ENCODE peak calls at places on chromosomes 5 and 9, in seven cellular contexts. One of them, this sample, is unnamed.
A peak's percentile ranks its signal among the peaks of the same experiment; 100 is the strongest.

GRCh38 chr5:106314221-106314824 is 1356.4 kb downstream of the EFNA5 start:
- DNase-seq in LoVo: peak; percentile 12
- DNase-seq in lower lobe of right lung: no peak
- DNase-seq in NCI-H187: no peak
- DNase-seq in GM06990: no peak
- DNase-seq in activated CD8-positive, alpha-beta memory T cell treated with anti-CD3 and anti-CD28 coated beads for 4 hours: no peak
- DNase-seq in activated T-helper 9 cell treated with anti-CD3 and anti-CD28 coated beads, Interleukin-2, amount 50 U/mL, for 16 hours: no peak
- DNase-seq in this sample: no peak

GRCh38 chr5:122183795-122184185 is 54.4 kb downstream of the ZNF474 start:
- DNase-seq in lower lobe of right lung: no peak
- DNase-seq in NCI-H187: no peak
- DNase-seq in GM06990: no peak
- DNase-seq in activated CD8-positive, alpha-beta memory T cell treated with anti-CD3 and anti-CD28 coated beads for 4 hours: no peak
- DNase-seq in activated T-helper 9 cell treated with anti-CD3 and anti-CD28 coated beads, Interleukin-2, amount 50 U/mL, for 16 hours: no peak
- DNase-seq in LoVo: no peak
- DNase-seq in this sample: no peak

GRCh38 chr5:174751154-174751990 is 27.0 kb downstream of the MSX2 start:
- DNase-seq in activated T-helper 9 cell treated with anti-CD3 and anti-CD28 coated beads, Interleukin-2, amount 50 U/mL, for 16 hours: no peak
- DNase-seq in NCI-H187: peak; percentile 28
- DNase-seq in LoVo: no peak
- DNase-seq in activated CD8-positive, alpha-beta memory T cell treated with anti-CD3 and anti-CD28 coated beads for 4 hours: no peak
- DNase-seq in lower lobe of right lung: no peak
- DNase-seq in GM06990: no peak
- DNase-seq in this sample: no peak

GRCh38 chr5:8954801-8955200 is 591.1 kb downstream of the SEMA5A start:
- DNase-seq in lower lobe of right lung: no peak
- DNase-seq in LoVo: no peak
- DNase-seq in NCI-H187: no peak
- DNase-seq in GM06990: no peak
- DNase-seq in activated T-helper 9 cell treated with anti-CD3 and anti-CD28 coated beads, Interleukin-2, amount 50 U/mL, for 16 hours: no peak
- DNase-seq in activated CD8-positive, alpha-beta memory T cell treated with anti-CD3 and anti-CD28 coated beads for 4 hours: no peak
- DNase-seq in this sample: no peak

GRCh38 chr5:93421987-93422391 is 159.0 kb downstream of the NR2F1-AS1 start:
- DNase-seq in lower lobe of right lung: no peak
- DNase-seq in activated T-helper 9 cell treated with anti-CD3 and anti-CD28 coated beads, Interleukin-2, amount 50 U/mL, for 16 hours: no peak
- DNase-seq in GM06990: no peak
- DNase-seq in NCI-H187: no peak
- DNase-seq in LoVo: no peak
- DNase-seq in activated CD8-positive, alpha-beta memory T cell treated with anti-CD3 and anti-CD28 coated beads for 4 hours: no peak
- DNase-seq in this sample: no peak

GRCh38 chr9:111957856-111958631 is 61.4 kb downstream of the UGCG start:
- DNase-seq in GM06990: no peak
- DNase-seq in lower lobe of right lung: no peak
- DNase-seq in activated CD8-positive, alpha-beta memory T cell treated with anti-CD3 and anti-CD28 coated beads for 4 hours: no peak
- DNase-seq in LoVo: no peak
- DNase-seq in activated T-helper 9 cell treated with anti-CD3 and anti-CD28 coated beads, Interleukin-2, amount 50 U/mL, for 16 hours: no peak
- DNase-seq in NCI-H187: no peak
- DNase-seq in this sample: peak; percentile 77

GRCh38 chr9:84411647-84412267 is 71.2 kb upstream of the SLC28A3 start:
- DNase-seq in activated CD8-positive, alpha-beta memory T cell treated with anti-CD3 and anti-CD28 coated beads for 4 hours: no peak
- DNase-seq in lower lobe of right lung: no peak
- DNase-seq in LoVo: no peak
- DNase-seq in NCI-H187: no peak
- DNase-seq in GM06990: no peak
- DNase-seq in activated T-helper 9 cell treated with anti-CD3 and anti-CD28 coated beads, Interleukin-2, amount 50 U/mL, for 16 hours: no peak
- DNase-seq in this sample: no peak

GRCh38 chr5:10563940-10564837 is at the start of gene ANKRD33B:
- DNase-seq in activated T-helper 9 cell treated with anti-CD3 and anti-CD28 coated beads, Interleukin-2, amount 50 U/mL, for 16 hours: peak; percentile 70
- DNase-seq in LoVo: peak; percentile 84
- DNase-seq in NCI-H187: no peak
- DNase-seq in activated CD8-positive, alpha-beta memory T cell treated with anti-CD3 and anti-CD28 coated beads for 4 hours: peak; percentile 53
- DNase-seq in lower lobe of right lung: peak; percentile 65
- DNase-seq in GM06990: peak; percentile 88
- DNase-seq in this sample: peak; percentile 59

GRCh38 chr5:140383300-140383699 is 18.3 kb upstream of the ANKHD1 start:
- DNase-seq in activated CD8-positive, alpha-beta memory T cell treated with anti-CD3 and anti-CD28 coated beads for 4 hours: no peak
- DNase-seq in lower lobe of right lung: no peak
- DNase-seq in activated T-helper 9 cell treated with anti-CD3 and anti-CD28 coated beads, Interleukin-2, amount 50 U/mL, for 16 hours: no peak
- DNase-seq in LoVo: no peak
- DNase-seq in GM06990: no peak
- DNase-seq in NCI-H187: no peak
- DNase-seq in this sample: no peak

GRCh38 chr5:131264453-131265200 is 774 bp downstream of the CDC42SE2 start:
- DNase-seq in lower lobe of right lung: peak; percentile 63
- DNase-seq in LoVo: no peak
- DNase-seq in activated CD8-positive, alpha-beta memory T cell treated with anti-CD3 and anti-CD28 coated beads for 4 hours: no peak
- DNase-seq in NCI-H187: no peak
- DNase-seq in activated T-helper 9 cell treated with anti-CD3 and anti-CD28 coated beads, Interleukin-2, amount 50 U/mL, for 16 hours: peak; percentile 29
- DNase-seq in GM06990: peak; percentile 65
- DNase-seq in this sample: no peak

GRCh38 chr5:146884230-146884629 is 5.7 kb upstream of the PPP2R2B start:
- DNase-seq in LoVo: no peak
- DNase-seq in lower lobe of right lung: no peak
- DNase-seq in GM06990: no peak
- DNase-seq in NCI-H187: no peak
- DNase-seq in activated T-helper 9 cell treated with anti-CD3 and anti-CD28 coated beads, Interleukin-2, amount 50 U/mL, for 16 hours: no peak
- DNase-seq in activated CD8-positive, alpha-beta memory T cell treated with anti-CD3 and anti-CD28 coated beads for 4 hours: no peak
- DNase-seq in this sample: no peak

GRCh38 chr5:45260292-45260691 is 435.9 kb downstream of the HCN1 start:
- DNase-seq in GM06990: no peak
- DNase-seq in activated CD8-positive, alpha-beta memory T cell treated with anti-CD3 and anti-CD28 coated beads for 4 hours: no peak
- DNase-seq in NCI-H187: no peak
- DNase-seq in LoVo: no peak
- DNase-seq in activated T-helper 9 cell treated with anti-CD3 and anti-CD28 coated beads, Interleukin-2, amount 50 U/mL, for 16 hours: no peak
- DNase-seq in lower lobe of right lung: no peak
- DNase-seq in this sample: no peak

GRCh38 chr9:18184034-18184800 is 289.7 kb upstream of the ADAMTSL1 start:
- DNase-seq in lower lobe of right lung: no peak
- DNase-seq in activated T-helper 9 cell treated with anti-CD3 and anti-CD28 coated beads, Interleukin-2, amount 50 U/mL, for 16 hours: no peak
- DNase-seq in NCI-H187: no peak
- DNase-seq in activated CD8-positive, alpha-beta memory T cell treated with anti-CD3 and anti-CD28 coated beads for 4 hours: no peak
- DNase-seq in LoVo: no peak
- DNase-seq in GM06990: no peak
- DNase-seq in this sample: no peak

GRCh38 chr9:76989501-76989900 is 30.0 kb upstream of the FOXB2 start:
- DNase-seq in LoVo: no peak
- DNase-seq in lower lobe of right lung: no peak
- DNase-seq in activated CD8-positive, alpha-beta memory T cell treated with anti-CD3 and anti-CD28 coated beads for 4 hours: no peak
- DNase-seq in NCI-H187: no peak
- DNase-seq in activated T-helper 9 cell treated with anti-CD3 and anti-CD28 coated beads, Interleukin-2, amount 50 U/mL, for 16 hours: no peak
- DNase-seq in GM06990: no peak
- DNase-seq in this sample: no peak

GRCh38 chr9:93827545-93828330 is 127.4 kb downstream of the BARX1 start:
- DNase-seq in lower lobe of right lung: peak; percentile 62
- DNase-seq in activated T-helper 9 cell treated with anti-CD3 and anti-CD28 coated beads, Interleukin-2, amount 50 U/mL, for 16 hours: no peak
- DNase-seq in GM06990: peak; percentile 43
- DNase-seq in NCI-H187: no peak
- DNase-seq in LoVo: peak; percentile 46
- DNase-seq in activated CD8-positive, alpha-beta memory T cell treated with anti-CD3 and anti-CD28 coated beads for 4 hours: no peak
- DNase-seq in this sample: peak; percentile 52

GRCh38 chr9:80489329-80489728 is 917.6 kb downstream of the TLE4 start:
- DNase-seq in LoVo: no peak
- DNase-seq in lower lobe of right lung: no peak
- DNase-seq in activated CD8-positive, alpha-beta memory T cell treated with anti-CD3 and anti-CD28 coated beads for 4 hours: no peak
- DNase-seq in activated T-helper 9 cell treated with anti-CD3 and anti-CD28 coated beads, Interleukin-2, amount 50 U/mL, for 16 hours: no peak
- DNase-seq in GM06990: no peak
- DNase-seq in NCI-H187: no peak
- DNase-seq in this sample: no peak

GRCh38 chr5:169181785-169182184 is 119.2 kb downstream of the SLIT3 start:
- DNase-seq in NCI-H187: no peak
- DNase-seq in lower lobe of right lung: no peak
- DNase-seq in GM06990: no peak
- DNase-seq in LoVo: no peak
- DNase-seq in activated T-helper 9 cell treated with anti-CD3 and anti-CD28 coated beads, Interleukin-2, amount 50 U/mL, for 16 hours: no peak
- DNase-seq in activated CD8-positive, alpha-beta memory T cell treated with anti-CD3 and anti-CD28 coated beads for 4 hours: no peak
- DNase-seq in this sample: no peak

This sample was measured in NCI-H460.